ENCODE peak calls at places on chromosomes 3 and 15, in six cellular contexts. K is AG09319, S is ovary, T is OCI-LY7, V is H9, M is cardiac fibroblast. E is an unnamed sample.

GRCh38 chr15:37106490-37107001 is 6.2 kb upstream of the MEIS2 start:
- DNase-seq in K (no peak), S (peak), V (peak), T (peak), M (peak), E (no peak)

GRCh38 chr3:179867961-179868360 is 168.8 kb downstream of the PEX5L start:
- DNase-seq in M (no peak), V (no peak), K (no peak), S (no peak), T (no peak), E (no peak)

GRCh38 chr15:40364259-40364658 is 6.2 kb downstream of the DISP2 start:
- DNase-seq in T (no peak), K (no peak), M (no peak), V (no peak), S (no peak), E (no peak)

GRCh38 chr3:54443572-54444161 is 321.3 kb downstream of the CACNA2D3 start:
- DNase-seq in M (no peak), S (no peak), V (no peak), T (no peak), K (no peak), E (no peak)

GRCh38 chr3:12155833-12156232 is 2.9 kb downstream of the TIMP4 start:
- DNase-seq in S (no peak), V (no peak), T (no peak), K (no peak), M (peak), E (no peak)

GRCh38 chr3:40899286-40899712 is 300.0 kb upstream of the CTNNB1 start:
- DNase-seq in V (no peak), M (peak), T (no peak), K (no peak), S (no peak), E (no peak)

GRCh38 chr3:112346491-112347122 is 13.7 kb downstream of the CD200 start:
- DNase-seq in K (no peak), T (no peak), S (no peak), M (no peak), V (no peak), E (no peak)

GRCh38 chr3:67819447-67819846 is 165.0 kb upstream of the SUCLG2 start:
- DNase-seq in K (no peak), T (peak), S (no peak), M (no peak), V (peak), E (no peak)

GRCh38 chr15:28875461-28875965 is 10.3 kb upstream of the APBA2 start:
- DNase-seq in T (no peak), K (no peak), M (no peak), V (no peak), S (no peak), E (no peak)

GRCh38 chr15:34439878-34440277 is 2.3 kb upstream of the GOLGA8A start:
- DNase-seq in S (no peak), T (no peak), M (no peak), K (no peak), V (no peak), E (no peak)

GRCh38 chr15:39432935-39433334 is 147.9 kb upstream of the THBS1 start:
- DNase-seq in V (no peak), M (no peak), S (no peak), T (no peak), K (no peak), E (no peak)

GRCh38 chr3:71887256-71887655 is 102.3 kb upstream of the PROK2 start:
- DNase-seq in M (no peak), V (no peak), K (no peak), T (no peak), S (no peak), E (no peak)

GRCh38 chr15:47301481-47301880 is 415.8 kb upstream of the SEMA6D start:
- DNase-seq in T (no peak), S (no peak), M (no peak), K (no peak), V (no peak), E (no peak)

GRCh38 chr15:26662226-26662750 is 110.6 kb downstream of the GABRB3 start:
- DNase-seq in V (no peak), K (no peak), T (peak), M (no peak), S (no peak), E (no peak)

GRCh38 chr15:75620043-75620775 is 5.3 kb downstream of the SNUPN start:
- DNase-seq in T (no peak), K (no peak), M (peak), V (no peak), S (peak), E (no peak)

GRCh38 chr3:134630506-134630905 is 20.3 kb downstream of the KY start:
- DNase-seq in S (no peak), K (no peak), T (no peak), V (peak), M (peak), E (no peak)

GRCh38 chr15:47431501-47431900 is 285.8 kb upstream of the SEMA6D start:
- DNase-seq in M (peak), V (no peak), S (no peak), K (peak), T (no peak), E (no peak)

GRCh38 chr3:151794080-151794479 is 19.8 kb upstream of the AADAC start:
- DNase-seq in M (no peak), K (no peak), V (no peak), T (no peak), S (no peak), E (no peak)

GRCh38 chr3:190345027-190345821 is 23.0 kb upstream of the CLDN1 start:
- DNase-seq in S (peak), K (peak), M (peak), V (no peak), T (no peak), E (no peak)

GRCh38 chr3:8456118-8456811 is 45.4 kb upstream of the LMCD1 start:
- DNase-seq in V (no peak), T (no peak), S (no peak), M (peak), K (no peak), E (no peak)

GRCh38 chr15:35713733-35714132 is 167.8 kb upstream of the DPH6 start:
- DNase-seq in S (no peak), T (no peak), M (peak), K (no peak), V (no peak), E (no peak)

GRCh38 chr15:69604050-69604378 is 151.4 kb downstream of the RPLP1 start:
- DNase-seq in K (no peak), M (no peak), V (peak), S (no peak), T (no peak), E (no peak)

GRCh38 chr3:147191795-147192385 is 214.5 kb downstream of the ZIC4 start:
- DNase-seq in S (no peak), T (peak), M (peak), K (peak), V (peak), E (peak)

GRCh38 chr3:60017631-60018030 is 967.8 kb upstream of the CFAP20DC start:
- DNase-seq in V (no peak), M (no peak), T (no peak), S (no peak), K (no peak), E (peak)

GRCh38 chr3:79140718-79141117 is 627.1 kb downstream of the ROBO1 start:
- DNase-seq in T (no peak), M (peak), S (no peak), V (no peak), K (peak), E (no peak)

GRCh38 chr3:157354722-157355121 is 81.9 kb upstream of the PTX3 start:
- DNase-seq in M (peak), S (no peak), V (no peak), K (no peak), T (no peak), E (peak)
- TF ChIP-seq CTCF in M (peak), S (no peak), V (peak), K (peak), T (peak), E (peak)

DNA sequence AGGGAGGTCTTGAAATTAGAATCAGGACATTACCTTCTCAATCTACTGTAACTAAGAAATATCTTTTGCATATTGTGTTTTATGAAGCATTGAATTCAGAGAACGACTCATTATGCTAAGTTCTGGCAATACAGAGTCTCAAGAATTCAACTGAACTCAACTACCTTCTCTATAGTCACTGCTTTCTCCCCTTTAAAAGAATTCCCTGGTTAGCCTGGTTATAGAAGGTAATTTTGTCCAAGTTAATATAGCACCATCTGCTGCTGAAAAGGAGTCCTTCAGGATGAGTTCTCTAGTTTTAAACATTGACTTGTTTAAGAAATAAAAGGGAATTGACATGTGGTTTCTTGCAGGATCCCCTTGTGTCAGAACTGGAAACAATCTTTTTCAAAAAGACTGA is 60.2 kb downstream of the IL16 start:
- DNase-seq in S (no peak), K (no peak), T (no peak), M (peak), V (no peak), E (no peak)
- TF ChIP-seq CTCF in S (peak), K (peak), T (peak), M (peak), V (peak), E (no peak)

GRCh38 chr3:77667901-77668300 is 628.0 kb downstream of the ROBO2 start:
- DNase-seq in K (no peak), V (no peak), S (no peak), T (no peak), M (no peak), E (no peak)
- TF ChIP-seq CTCF in K (no peak), V (no peak), S (no peak), T (no peak), M (no peak), E (no peak)

DNA sequence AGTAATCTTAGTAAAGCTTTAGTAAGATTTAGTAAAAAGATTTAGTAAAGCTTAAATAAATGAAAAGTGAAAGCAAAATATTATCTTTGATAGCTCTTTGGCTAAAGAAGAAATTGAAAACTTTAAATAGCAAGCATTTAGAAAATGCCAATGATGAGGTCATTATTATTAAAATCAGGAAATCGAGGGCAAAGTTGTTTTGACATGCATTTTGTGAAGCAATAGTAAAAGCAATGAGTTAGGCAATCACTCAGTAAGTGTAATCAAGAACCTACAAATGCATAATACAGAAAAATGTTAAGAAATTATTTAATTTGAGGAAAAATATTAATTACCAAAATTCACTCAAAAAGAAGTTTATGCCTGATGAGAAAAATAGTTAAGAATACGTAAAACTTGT is 280.3 kb upstream of the MME start:
- DNase-seq in M (peak), T (no peak), V (no peak), S (no peak), K (no peak), E (no peak)
- TF ChIP-seq CTCF in M (no peak), T (no peak), V (no peak), S (no peak), K (no peak), E (no peak)

GRCh38 chr3:156174229-156174847 is 54.0 kb downstream of the KCNAB1 start:
- DNase-seq in T (no peak), M (peak), V (no peak), S (no peak), K (no peak), E (no peak)
- TF ChIP-seq CTCF in T (no peak), M (peak), V (peak), S (no peak), K (peak), E (no peak)

DNA sequence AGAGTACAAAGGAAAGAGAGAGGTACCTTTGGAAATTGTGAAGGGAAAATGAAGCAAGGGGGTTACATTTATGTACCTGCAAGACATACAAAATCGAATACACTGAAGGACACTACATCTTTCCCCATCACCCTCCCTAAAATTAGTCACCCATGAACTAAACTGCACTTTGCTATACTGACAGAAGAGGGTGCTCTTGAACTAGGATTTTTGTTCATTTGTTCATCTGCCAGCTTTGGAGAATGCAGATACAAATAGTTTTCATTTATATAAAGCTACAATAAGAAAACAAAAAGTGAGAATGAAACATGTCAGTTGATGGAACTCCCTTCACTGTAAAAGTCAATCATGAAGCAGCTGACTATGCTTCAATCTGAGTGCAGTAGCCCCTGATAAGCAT is 55.7 kb downstream of the PCCB start:
- DNase-seq in V (no peak), T (peak), M (peak), S (no peak), K (peak), E (no peak)
- TF ChIP-seq CTCF in V (peak), T (peak), M (peak), S (no peak), K (peak), E (no peak)

DNA sequence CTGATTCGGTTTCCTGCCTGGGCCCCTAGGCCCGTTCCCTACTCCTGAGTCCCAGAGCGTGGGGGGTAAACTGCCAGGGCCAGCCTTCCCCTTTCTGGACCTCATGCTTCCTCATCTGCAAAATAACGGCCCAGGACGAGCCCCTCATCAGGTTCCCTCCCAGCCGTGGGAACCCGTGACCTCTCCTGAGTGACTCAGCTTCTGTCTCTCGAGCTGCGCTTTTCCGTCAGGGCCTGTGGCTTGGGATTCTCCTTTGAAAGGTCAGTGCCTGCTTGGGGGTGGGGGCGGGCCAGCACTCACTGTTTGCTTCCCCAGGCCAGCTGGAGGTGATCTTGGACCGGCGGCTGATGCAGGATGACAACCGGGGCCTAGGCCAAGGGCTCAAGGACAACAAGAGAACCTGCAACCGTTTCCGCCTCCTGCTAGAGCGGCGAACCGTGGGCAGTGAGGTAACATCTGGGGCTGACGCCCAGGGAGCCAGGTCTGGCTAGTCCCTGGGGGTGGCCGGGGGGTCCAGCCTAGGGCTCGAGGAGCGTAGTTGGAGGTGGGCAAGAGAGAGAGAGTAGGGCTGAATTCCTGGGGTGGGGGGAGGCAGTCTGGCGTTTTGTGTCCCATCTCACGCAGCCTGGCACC is 12.8 kb downstream of the MAN2A2 start:
- DNase-seq in T (peak), M (peak), S (peak), K (no peak), V (no peak), E (no peak)
- TF ChIP-seq CTCF in T (no peak), M (no peak), S (no peak), K (no peak), V (no peak), E (no peak)

DNA sequence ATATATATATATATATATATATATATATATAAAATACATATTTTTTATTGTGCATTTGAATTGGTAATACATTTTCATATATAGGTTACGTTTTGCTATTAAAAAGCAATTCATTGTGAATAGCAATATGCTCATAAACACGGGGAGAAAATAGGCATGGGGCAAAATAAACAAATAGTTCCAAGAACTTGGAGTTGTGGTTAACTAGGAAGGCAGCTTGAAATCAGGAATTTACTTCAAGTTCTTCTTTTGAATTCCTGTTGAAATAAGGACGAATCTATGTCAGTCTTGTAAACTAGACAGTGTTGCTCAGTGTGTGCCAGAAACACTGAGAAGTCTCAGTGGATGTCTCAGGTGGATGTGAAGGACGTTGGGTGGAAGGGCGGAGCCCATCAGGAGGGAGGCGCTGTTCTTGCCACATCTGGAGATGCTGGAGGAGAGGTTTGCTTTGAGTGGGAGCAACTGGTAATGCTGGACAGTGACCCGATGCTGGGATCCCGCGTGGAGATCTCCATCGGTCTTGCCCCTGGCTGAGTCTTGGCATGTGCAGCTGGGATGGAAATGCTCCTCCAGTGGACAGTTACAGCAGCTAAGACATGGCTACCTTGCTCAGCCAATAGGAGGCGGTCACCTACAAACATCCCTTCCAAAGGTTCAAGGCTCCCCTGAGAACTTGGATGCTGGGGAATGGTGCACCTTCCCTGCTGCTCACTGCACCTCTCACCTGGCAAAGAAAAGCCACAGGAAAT is 2.5 kb downstream of the IL16 start:
- DNase-seq in M (no peak), T (no peak), K (no peak), S (no peak), V (no peak), E (no peak)
- TF ChIP-seq CTCF in M (no peak), T (no peak), K (no peak), S (no peak), V (peak), E (no peak)

GRCh38 chr3:141305436-141305835 is 62.9 kb upstream of the ZBTB38 start:
- DNase-seq in V (no peak), S (no peak), M (peak), T (no peak), K (peak), E (no peak)

GRCh38 chr3:141303481-141304223 is 64.7 kb upstream of the ZBTB38 start:
- DNase-seq in T (peak), V (no peak), K (peak), M (peak), S (no peak), E (peak)

GRCh38 chr3:141306276-141306675 is 62.0 kb upstream of the ZBTB38 start:
- DNase-seq in M (no peak), K (no peak), T (no peak), V (no peak), S (no peak), E (no peak)

GRCh38 chr3:141306922-141307321 is 61.4 kb upstream of the ZBTB38 start:
- DNase-seq in M (no peak), V (no peak), S (no peak), T (no peak), K (no peak), E (no peak)

DNA sequence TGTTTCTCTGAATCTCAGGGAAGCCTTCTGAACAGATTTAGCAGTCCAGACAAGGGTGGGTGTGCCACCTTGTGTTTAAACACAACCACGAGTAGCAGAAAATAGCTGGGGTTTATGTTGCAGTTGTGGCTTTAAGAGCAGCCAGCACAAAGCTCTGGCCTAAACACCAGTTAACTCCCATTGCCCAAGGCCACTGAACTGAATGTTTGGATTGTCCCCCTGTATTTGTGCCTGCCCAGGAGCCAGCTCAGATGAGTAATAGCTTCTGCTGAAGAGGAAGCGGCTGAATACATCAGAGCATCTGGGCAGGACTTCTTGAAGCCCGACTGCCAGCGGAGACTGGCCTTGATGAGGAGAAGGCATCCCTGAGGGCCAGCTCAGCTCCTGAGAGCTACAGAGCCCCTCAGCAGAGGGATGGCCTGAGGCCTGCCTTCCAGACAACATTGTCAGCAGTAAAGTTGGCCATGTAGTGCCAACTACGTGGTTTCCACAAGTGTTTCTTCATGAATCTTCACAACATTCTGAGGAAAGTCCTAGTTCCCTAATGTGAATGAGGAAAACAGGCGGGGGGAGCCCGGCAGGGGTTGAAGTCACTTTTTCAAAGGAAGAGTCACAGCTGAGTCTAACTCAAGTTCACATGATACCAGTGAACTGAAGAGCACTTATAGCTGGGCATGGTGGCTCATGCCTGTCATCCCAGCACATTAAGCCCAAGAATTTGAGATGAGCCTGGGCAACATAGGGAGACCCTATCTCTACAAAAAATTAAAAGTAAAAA is 65.8 kb upstream of the ZBTB38 start:
- DNase-seq in T (no peak), V (no peak), M (peak), K (peak), S (no peak), E (no peak)
- TF ChIP-seq CTCF in T (no peak), V (no peak), M (peak), K (peak), S (no peak), E (no peak)

E was measured in GM20000.